ENCODE peak calls at places on chromosomes 5 and 9, in seven cellular contexts. Q is hepatocyte, W is SK-N-SH, P is neural progenitor cell, I is GM23248, J is MM.1S, E is PC-3. U is an unnamed sample.

GRCh38 chr9:109493648-109494047 is 4.5 kb downstream of the PTPN3 start:
- DNase-seq in Q (no peak), W (peak), P (no peak), I (no peak), J (no peak), E (no peak), U (peak)

GRCh38 chr5:477871-478270 is 34.9 kb downstream of the EXOC3 start:
- DNase-seq in Q (no peak), W (no peak), P (no peak), I (no peak), J (no peak), E (no peak), U (no peak)

GRCh38 chr5:113050606-113051391 is 74.2 kb downstream of the DCP2 start:
- DNase-seq in Q (no peak), W (no peak), P (no peak), I (peak), J (peak), E (peak), U (no peak)

GRCh38 chr5:140043508-140043872 is 391 bp upstream of the NRG2 start:
- DNase-seq in Q (no peak), W (peak), P (peak), I (no peak), J (no peak), E (peak), U (peak)

GRCh38 chr5:10333154-10334006 is 20.1 kb upstream of the MARCHF6 start:
- DNase-seq in Q (peak), W (peak), P (peak), I (peak), J (peak), E (peak), U (peak)

GRCh38 chr5:94345257-94345656 is 273.1 kb downstream of the KIAA0825 start:
- DNase-seq in Q (no peak), W (no peak), P (no peak), I (no peak), J (no peak), E (no peak), U (no peak)

GRCh38 chr5:189486-189885 is 1.8 kb upstream of the LRRC14B start:
- DNase-seq in Q (no peak), W (no peak), P (no peak), I (no peak), J (no peak), E (no peak), U (no peak)

GRCh38 chr5:13662646-13663045 is 281.8 kb downstream of the DNAH5 start:
- DNase-seq in Q (no peak), W (no peak), P (no peak), I (peak), J (no peak), E (peak), U (no peak)

GRCh38 chr9:91678807-91679206 is 255.2 kb upstream of the NFIL3 start:
- DNase-seq in Q (peak), W (no peak), P (no peak), I (no peak), J (no peak), E (peak), U (peak)

GRCh38 chr9:91680129-91680528 is 256.5 kb upstream of the NFIL3 start:
- DNase-seq in Q (no peak), W (no peak), P (no peak), I (peak), J (no peak), E (peak), U (no peak)

GRCh38 chr9:91682806-91683205 is 259.2 kb upstream of the NFIL3 start:
- DNase-seq in Q (peak), W (no peak), P (no peak), I (peak), J (no peak), E (peak), U (no peak)

GRCh38 chr9:91680998-91681397 is 257.4 kb upstream of the NFIL3 start:
- DNase-seq in Q (no peak), W (no peak), P (no peak), I (no peak), J (no peak), E (no peak), U (no peak)

GRCh38 chr9:91681461-91682305 is 258.1 kb upstream of the NFIL3 start:
- DNase-seq in Q (peak), W (peak), P (peak), I (peak), J (peak), E (peak), U (peak)
- TF ChIP-seq EZH2phosphoT487 in Q (no peak), W (no peak), P (no peak), I (no peak), J (no peak), E (no peak), U (no peak)

GRCh38 chr9:129876815-129877214 is 41.6 kb downstream of the USP20 start:
- DNase-seq in Q (no peak), W (no peak), P (no peak), I (no peak), J (no peak), E (no peak), U (no peak)

GRCh38 chr9:129873563-129873962 is 38.3 kb downstream of the USP20 start:
- DNase-seq in Q (no peak), W (no peak), P (no peak), I (no peak), J (no peak), E (no peak), U (no peak)

GRCh38 chr9:129875687-129876395 is 40.6 kb downstream of the USP20 start:
- DNase-seq in Q (no peak), W (no peak), P (no peak), I (no peak), J (no peak), E (no peak), U (no peak)

GRCh38 chr9:129874261-129875101 is 39.2 kb downstream of the USP20 start:
- DNase-seq in Q (no peak), W (no peak), P (no peak), I (no peak), J (no peak), E (no peak), U (no peak)

GRCh38 chr9:129875181-129875611 is 39.9 kb downstream of the USP20 start:
- DNase-seq in Q (no peak), W (peak), P (no peak), I (no peak), J (no peak), E (no peak), U (peak)
- TF ChIP-seq EZH2phosphoT487 in Q (no peak), W (no peak), P (no peak), I (no peak), J (no peak), E (no peak), U (no peak)

DNA sequence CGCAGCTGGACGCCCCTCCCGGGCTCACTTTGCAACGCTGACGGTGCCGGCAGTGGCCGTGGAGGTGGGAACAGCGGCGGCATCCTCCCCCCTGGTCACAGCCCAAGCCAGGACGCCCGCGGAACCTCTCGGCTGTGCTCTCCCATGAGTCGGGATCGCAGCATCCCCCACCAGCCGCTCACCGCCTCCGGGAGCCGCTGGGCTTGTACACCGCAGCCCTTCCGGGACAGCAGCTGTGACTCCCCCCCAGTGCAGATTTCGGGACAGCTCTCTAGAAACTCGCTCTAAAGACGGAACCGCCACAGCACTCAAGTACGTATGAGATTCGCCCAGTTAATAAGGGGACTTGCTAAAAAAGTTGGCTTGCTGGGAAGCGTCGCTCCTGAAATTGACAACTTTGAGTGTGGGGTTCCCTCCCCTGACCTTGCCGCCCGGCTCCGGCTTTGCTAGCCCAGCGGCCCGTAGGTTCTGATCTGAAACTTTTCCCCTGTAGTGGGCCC is 461 bp downstream of the NR4A3 start:
- DNase-seq in Q (no peak), W (no peak), P (no peak), I (peak), J (peak), E (no peak), U (no peak)
- TF ChIP-seq EZH2phosphoT487 in Q (no peak), W (no peak), P (no peak), I (no peak), J (no peak), E (no peak), U (no peak)

DNA sequence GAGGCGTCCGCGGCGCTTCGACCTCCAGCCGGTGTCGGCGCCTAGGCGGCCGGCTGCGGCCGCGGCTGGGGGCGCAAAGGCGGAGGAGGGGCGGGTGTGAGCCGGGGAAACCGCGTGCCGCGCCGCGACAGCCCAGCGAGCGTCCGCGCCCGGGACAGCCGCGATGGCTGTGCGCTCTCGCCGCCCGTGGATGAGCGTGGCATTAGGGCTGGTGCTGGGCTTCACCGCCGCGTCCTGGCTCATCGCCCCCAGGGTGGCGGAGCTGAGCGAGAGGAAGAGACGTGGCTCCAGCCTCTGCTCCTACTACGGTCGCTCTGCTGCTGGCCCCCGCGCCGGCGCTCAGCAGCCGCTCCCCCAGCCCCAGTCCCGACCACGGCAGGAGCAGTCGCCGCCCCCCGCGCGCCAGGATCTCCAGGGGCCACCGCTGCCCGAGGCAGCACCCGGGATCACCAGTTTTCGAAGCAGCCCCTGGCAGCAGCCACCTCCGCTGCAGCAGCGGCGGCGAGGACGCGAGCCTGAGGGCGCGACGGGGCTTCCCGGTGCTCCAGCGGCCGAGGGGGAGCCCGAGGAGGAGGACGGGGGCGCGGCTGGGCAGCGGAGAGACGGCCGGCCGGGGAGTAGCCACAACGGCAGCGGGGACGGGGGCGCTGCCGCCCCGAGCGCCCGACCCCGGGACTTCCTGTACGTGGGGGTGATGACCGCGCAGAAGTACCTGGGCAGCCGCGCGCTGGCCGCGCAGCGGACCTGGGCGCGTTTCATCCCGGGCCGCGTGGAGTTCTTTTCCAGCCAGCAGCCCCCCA is 602 bp downstream of the CHSY3 start:
- DNase-seq in Q (peak), W (peak), P (peak), I (peak), J (no peak), E (no peak), U (peak)
- TF ChIP-seq EZH2phosphoT487 in Q (no peak), W (no peak), P (peak), I (no peak), J (no peak), E (no peak), U (no peak)

U was measured in GM23338.